ENCODE peak calls at places on chromosome 14, in four cellular contexts. V, E, X and P are unnamed samples.
A peak's percentile ranks its signal among the peaks of the same experiment; 100 is the strongest.

GRCh38 chr14:61416587-61416986 is 95.2 kb downstream of the PRKCH start:
- DNase-seq in V (no peak), E (no peak), X (no peak), P (no peak)

GRCh38 chr14:90495357-90496276 is 98.8 kb downstream of the CALM1 start:
- DNase-seq in V (peak; percentile 51), E (peak; percentile 67), X (no peak), P (peak; percentile 69)

GRCh38 chr14:87944987-87945604 is 47.9 kb downstream of the GALC start:
- DNase-seq in V (peak; percentile 23), E (no peak), X (no peak), P (peak; percentile 66)

GRCh38 chr14:64719601-64720000 is 15.4 kb downstream of the PLEKHG3 start:
- DNase-seq in V (no peak), E (no peak), X (no peak), P (no peak)

GRCh38 chr14:23627961-23628360 is 8.2 kb upstream of the DHRS2 start:
- DNase-seq in V (no peak), E (no peak), X (no peak), P (no peak)

GRCh38 chr14:35416108-35416750 is 11.7 kb upstream of the NFKBIA start:
- DNase-seq in V (no peak), E (no peak), X (no peak), P (peak; percentile 55)

GRCh38 chr14:35045798-35046047 is 349 bp upstream of the FAM177A1 start:
- DNase-seq in V (no peak), E (no peak), X (no peak), P (peak; percentile 7)

GRCh38 chr14:83575301-83575700 is 1954.6 kb upstream of the FLRT2 start:
- DNase-seq in V (no peak), E (no peak), X (no peak), P (no peak)

GRCh38 chr14:48584031-48584430 is 908.6 kb upstream of the MDGA2 start:
- DNase-seq in V (peak; percentile 37), E (no peak), X (no peak), P (peak; percentile 42)

GRCh38 chr14:23141706-23142467 is 22.8 kb upstream of the CEBPE start:
- DNase-seq in V (peak; percentile 35), E (peak; percentile 34), X (peak; percentile 69), P (peak; percentile 38)

GRCh38 chr14:42504433-42504832 is 897.8 kb downstream of the LRFN5 start:
- DNase-seq in V (no peak), E (no peak), X (no peak), P (no peak)

GRCh38 chr14:61337893-61338292 is 16.5 kb downstream of the PRKCH start:
- DNase-seq in V (no peak), E (no peak), X (no peak), P (no peak)

GRCh38 chr14:87975636-87976035 is 17.3 kb downstream of the GALC start:
- DNase-seq in V (no peak), E (no peak), X (no peak), P (no peak)

GRCh38 chr14:45426685-45427282 is 173.8 kb upstream of the MIS18BP1 start:
- DNase-seq in V (peak; percentile 49), E (peak; percentile 11), X (no peak), P (peak; percentile 79)

GRCh38 chr14:88765130-88765529 is 27.6 kb downstream of the EML5 start:
- DNase-seq in V (peak; percentile 79), E (no peak), X (no peak), P (no peak)

GRCh38 chr14:75069811-75070145 is 337 bp downstream of the ZC2HC1C start:
- DNase-seq in V (no peak), E (no peak), X (no peak), P (no peak)

GRCh38 chr14:22996823-22997301 is 13.1 kb downstream of the C14orf93 start:
- DNase-seq in V (no peak), E (no peak), X (no peak), P (no peak)

GRCh38 chr14:56102901-56103409 is 15.3 kb upstream of the PELI2 start:
- DNase-seq in V (no peak), E (no peak), X (no peak), P (no peak)

GRCh38 chr14:26290007-26290530 is 307.8 kb downstream of the NOVA1 start:
- DNase-seq in V (no peak), E (no peak), X (no peak), P (peak; percentile 55)

GRCh38 chr14:20934148-20934762 is 21.0 kb upstream of the RNASE2 start:
- DNase-seq in V (no peak), E (peak; percentile 19), X (no peak), P (peak; percentile 9)

GRCh38 chr14:80447396-80447795 is 236.1 kb upstream of the DIO2 start:
- DNase-seq in V (peak; percentile 40), E (no peak), X (no peak), P (peak; percentile 13)

DNA sequence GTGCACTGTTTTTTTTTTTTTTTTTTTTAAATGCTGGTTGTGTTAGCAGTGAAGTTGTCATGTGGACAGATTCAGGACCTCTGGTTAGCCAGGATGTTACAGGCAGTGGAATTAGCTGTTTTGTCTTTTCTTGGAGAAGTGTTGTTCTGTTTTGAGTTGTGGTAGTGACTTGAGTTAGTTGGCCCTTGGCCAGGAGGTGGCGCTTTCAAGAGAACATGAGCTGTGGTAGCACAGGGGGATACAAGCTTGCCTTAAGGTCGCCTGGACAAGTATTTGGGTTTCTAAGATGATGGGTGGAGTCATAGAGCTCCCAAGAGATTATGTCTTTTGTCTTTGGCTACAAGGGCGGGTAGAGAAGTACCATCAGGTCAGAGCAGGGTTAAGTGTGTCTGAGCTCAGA is 33.3 kb upstream of the CCDC198 start:
- DNase-seq in V (no peak), E (no peak), X (no peak), P (no peak)
- TF ChIP-seq CTCF in V (no peak), E (no peak), X (no peak), P (peak; percentile 45)

GRCh38 chr14:96246535-96246839 is 9.5 kb upstream of the BDKRB1 start:
- DNase-seq in V (peak; percentile 91), E (peak; percentile 82), X (no peak), P (peak; percentile 31)
- TF ChIP-seq CTCF in V (peak; percentile 17), E (no peak), X (no peak), P (no peak)

GRCh38 chr14:94015223-94015622 is 10.9 kb upstream of the OTUB2 start:
- DNase-seq in V (no peak), E (no peak), X (no peak), P (no peak)
- TF ChIP-seq CTCF in V (no peak), E (no peak), X (no peak), P (no peak)

GRCh38 chr14:104102282-104102914 is 16.9 kb downstream of the ASPG start:
- DNase-seq in V (no peak), E (no peak), X (no peak), P (no peak)

GRCh38 chr14:104105071-104105821 is 19.7 kb downstream of the ASPG start:
- DNase-seq in V (no peak), E (no peak), X (no peak), P (no peak)

GRCh38 chr14:104101651-104102281 is 16.3 kb downstream of the ASPG start:
- DNase-seq in V (no peak), E (no peak), X (no peak), P (no peak)

GRCh38 chr14:104104006-104104901 is 18.8 kb downstream of the ASPG start:
- DNase-seq in V (no peak), E (no peak), X (no peak), P (no peak)

GRCh38 chr14:104103061-104104005 is 17.8 kb downstream of the ASPG start:
- DNase-seq in V (no peak), E (no peak), X (no peak), P (no peak)
- TF ChIP-seq CTCF in V (no peak), E (no peak), X (no peak), P (peak; percentile 25)

GRCh38 chr14:105533811-105534498 is 7.6 kb downstream of the TMEM121 start:
- DNase-seq in V (no peak), E (no peak), X (no peak), P (no peak)
- TF ChIP-seq CTCF in V (no peak), E (no peak), X (no peak), P (no peak)

GRCh38 chr14:52733824-52734223 is 3.9 kb downstream of the STYX start:
- DNase-seq in V (no peak), E (no peak), X (no peak), P (no peak)

GRCh38 chr14:52724360-52724644 is 5.7 kb upstream of the STYX start:
- DNase-seq in V (no peak), E (no peak), X (no peak), P (no peak)

GRCh38 chr14:52730708-52731111 is 744 bp downstream of the STYX start:
- DNase-seq in V (peak; percentile 33), E (no peak), X (no peak), P (peak; percentile 45)

GRCh38 chr14:52729585-52729924 is 411 bp upstream of the STYX start:
- DNase-seq in V (no peak), E (no peak), X (no peak), P (no peak)

GRCh38 chr14:52729925-52730707 is at the start of gene STYX:
- DNase-seq in V (peak; percentile 99), E (peak; percentile 54), X (peak; percentile 99), P (peak; percentile 99)
- TF ChIP-seq CTCF in V (peak; percentile 15), E (no peak), X (peak; percentile 31), P (no peak)

DNA sequence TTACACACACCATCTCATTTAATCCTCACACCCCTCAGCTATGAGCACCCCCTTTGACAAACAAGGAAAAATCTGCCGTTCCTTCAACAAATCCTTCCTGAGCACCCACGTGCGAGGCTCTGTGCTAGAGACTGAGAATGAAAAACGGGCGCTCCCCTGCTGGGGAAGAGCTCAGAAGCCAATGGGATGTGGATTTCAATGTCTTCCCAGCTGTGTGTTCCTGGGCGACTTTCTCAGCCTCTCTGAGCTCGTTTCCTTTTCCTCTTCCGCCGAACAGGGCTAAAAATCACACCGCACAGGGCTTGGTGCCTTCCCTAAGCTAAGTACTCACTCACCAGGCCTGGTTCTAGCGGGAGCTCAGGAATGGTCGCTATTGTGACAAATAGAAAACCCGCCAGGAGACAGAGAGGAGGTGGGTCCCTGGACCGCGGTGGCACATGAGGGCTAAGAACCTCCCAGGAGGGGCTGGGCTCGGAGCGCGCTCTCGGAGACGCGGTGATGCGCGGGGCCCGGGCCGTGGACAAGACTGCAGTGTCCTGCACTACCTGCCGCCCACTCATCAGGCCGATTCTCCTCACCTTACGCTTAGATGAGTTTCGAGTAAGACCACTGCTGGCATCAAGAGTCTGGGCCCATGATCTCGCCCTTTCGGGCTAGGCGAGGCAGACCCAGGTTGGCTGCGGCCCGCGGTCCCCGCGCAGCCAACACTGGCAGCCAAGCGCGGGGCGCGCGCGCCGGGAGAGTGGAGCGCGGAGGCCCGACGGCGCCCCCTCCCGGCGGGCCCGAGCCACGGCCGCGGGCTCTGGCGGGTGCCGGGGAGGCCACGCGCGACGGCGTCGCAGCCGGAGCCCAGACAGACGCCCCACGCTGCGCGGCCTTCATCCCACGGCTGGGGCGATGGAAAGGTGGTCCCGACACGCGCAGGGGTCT is 17.0 kb downstream of the ZDHHC22 start:
- DNase-seq in V (peak; percentile 8), E (no peak), X (peak; percentile 37), P (peak; percentile 38)
- TF ChIP-seq CTCF in V (peak; percentile 34), E (peak; percentile 92), X (peak; percentile 81), P (no peak)

DNA sequence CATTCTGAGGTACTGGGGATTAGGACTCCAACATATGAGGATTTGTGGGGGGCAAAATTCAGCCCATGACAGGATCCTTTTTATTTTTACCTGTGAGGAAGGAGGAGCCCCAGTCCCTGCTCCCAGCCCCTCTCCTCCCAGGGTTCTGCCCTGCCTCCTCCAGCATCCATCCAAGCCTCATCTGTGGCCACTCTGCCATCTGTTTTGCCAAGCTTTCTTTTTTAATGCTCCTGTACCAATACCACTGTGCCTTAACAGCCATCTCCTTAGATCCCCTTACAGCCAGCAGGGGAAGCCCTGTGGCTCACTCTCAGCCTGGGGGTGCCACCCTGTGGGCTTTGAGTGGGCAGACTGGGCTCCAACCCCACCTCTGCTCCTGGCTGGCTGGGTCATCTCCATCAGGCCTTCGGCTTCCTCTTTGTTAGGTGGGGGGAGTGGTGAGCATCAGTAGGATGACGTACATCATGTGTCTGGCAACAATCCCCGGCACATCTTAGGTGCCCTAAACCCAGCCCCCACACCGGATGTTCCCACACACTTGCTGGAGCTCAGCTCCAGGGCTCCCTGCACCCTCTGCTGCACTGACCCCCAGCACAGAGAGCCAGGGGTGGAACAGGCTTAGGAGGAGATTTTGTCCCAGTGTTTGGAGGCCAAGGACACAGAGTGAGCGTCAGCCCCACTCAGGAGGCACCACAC is 40.2 kb downstream of the CYP46A1 start:
- DNase-seq in V (no peak), E (no peak), X (no peak), P (no peak)
- TF ChIP-seq CTCF in V (no peak), E (no peak), X (no peak), P (no peak)